ENCODE peak calls at places on chromosome 2, in five cellular contexts. T is endodermal cell, H is A549, M is NCI-H1092 treated with DMSO at 0.1 percent for 48 hours, B is Calu3. Z is an unnamed sample.

GRCh38 chr2:239498981-239499633 is 98.3 kb upstream of the HDAC4 start:
- DNase-seq in T (no peak), H (no peak), M (no peak), B (no peak), Z (no peak)

GRCh38 chr2:96122391-96122790 is 6.0 kb upstream of the ADRA2B start:
- DNase-seq in T (no peak), H (no peak), M (no peak), B (no peak), Z (no peak)

GRCh38 chr2:65316072-65316471 is 88.4 kb downstream of the ACTR2 start:
- DNase-seq in T (no peak), H (no peak), M (no peak), B (no peak), Z (no peak)

GRCh38 chr2:118221952-118222594 is 133.8 kb downstream of the INSIG2 start:
- DNase-seq in T (peak), H (peak), M (peak), B (peak), Z (peak)

GRCh38 chr2:199499005-199499404 is 41.3 kb upstream of the SATB2 start:
- DNase-seq in T (no peak), H (no peak), M (no peak), B (no peak), Z (no peak)

GRCh38 chr2:199659207-199659606 is 191.8 kb downstream of the FTCDNL1 start:
- DNase-seq in T (peak), H (no peak), M (no peak), B (no peak), Z (peak)

GRCh38 chr2:42843131-42843530 is 50.7 kb upstream of the HAAO start:
- DNase-seq in T (peak), H (no peak), M (no peak), B (no peak), Z (no peak)

GRCh38 chr2:192151848-192152247 is 42.9 kb downstream of the TMEFF2 start:
- DNase-seq in T (no peak), H (no peak), M (peak), B (no peak), Z (no peak)

GRCh38 chr2:120140866-120141265 is 82.3 kb downstream of the TMEM185B start:
- DNase-seq in T (no peak), H (no peak), M (no peak), B (no peak), Z (no peak)

GRCh38 chr2:3659447-3660432 is 1.7 kb downstream of the ALLC start:
- DNase-seq in T (peak), H (no peak), M (peak), B (no peak), Z (no peak)

GRCh38 chr2:44943693-44944101 is 2.2 kb downstream of the SIX3 start:
- DNase-seq in T (no peak), H (no peak), M (no peak), B (no peak), Z (no peak)

GRCh38 chr2:11305958-11306357 is 38.5 kb downstream of the ROCK2 start:
- DNase-seq in T (no peak), H (no peak), M (no peak), B (no peak), Z (no peak)

GRCh38 chr2:59694176-59694575 is 859.3 kb downstream of the BCL11A start:
- DNase-seq in T (no peak), H (no peak), M (no peak), B (no peak), Z (no peak)

GRCh38 chr2:65678779-65679394 is 246.5 kb upstream of the SPRED2 start:
- DNase-seq in T (no peak), H (no peak), M (no peak), B (no peak), Z (no peak)

GRCh38 chr2:139142252-139142651 is 362.1 kb upstream of the NXPH2 start:
- DNase-seq in T (peak), H (no peak), M (no peak), B (peak), Z (peak)

GRCh38 chr2:219947575-219947974 is 320.1 kb downstream of the SLC4A3 start:
- DNase-seq in T (no peak), H (no peak), M (no peak), B (no peak), Z (no peak)

Z was measured in HuH-7.